ENCODE peak calls at places on chromosome 11, in six cellular contexts. One of them, this sample, is unnamed. For H3K9me3, the result is how much of the 10 kb centered on the place peaks cover.

GRCh38 chr11:111745719-111746504 is 20.3 kb downstream of the PPP2R1B start:
- DNase-seq in vagina: no peak
- DNase-seq in stomach: no peak
- DNase-seq in suprapubic skin: no peak
- DNase-seq in uterus: no peak
- DNase-seq in IMR-90: peak
- DNase-seq in this sample: no peak

GRCh38 chr11:21133722-21134121 is 464.3 kb downstream of the NELL1 start:
- DNase-seq in stomach: no peak
- DNase-seq in IMR-90: no peak
- DNase-seq in vagina: no peak
- DNase-seq in suprapubic skin: no peak
- DNase-seq in uterus: no peak
- DNase-seq in this sample: no peak

GRCh38 chr11:128579790-128580504 is 7.4 kb downstream of the ETS1 start:
- DNase-seq in stomach: no peak
- DNase-seq in uterus: no peak
- DNase-seq in IMR-90: peak
- DNase-seq in suprapubic skin: no peak
- DNase-seq in vagina: no peak
- DNase-seq in this sample: no peak

GRCh38 chr11:94731921-94732601 is 36.1 kb upstream of the AMOTL1 start:
- DNase-seq in uterus: peak
- DNase-seq in suprapubic skin: no peak
- DNase-seq in IMR-90: peak
- DNase-seq in vagina: no peak
- DNase-seq in stomach: no peak
- DNase-seq in this sample: no peak

GRCh38 chr11:14386895-14387480 is 28.0 kb upstream of the RRAS2 start:
- DNase-seq in stomach: no peak
- DNase-seq in suprapubic skin: no peak
- DNase-seq in vagina: no peak
- DNase-seq in uterus: no peak
- DNase-seq in IMR-90: peak
- DNase-seq in this sample: no peak

GRCh38 chr11:538431-539051 is 1.2 kb downstream of the LRRC56 start:
- DNase-seq in vagina: no peak
- DNase-seq in IMR-90: no peak
- DNase-seq in uterus: no peak
- DNase-seq in suprapubic skin: peak
- DNase-seq in stomach: no peak
- DNase-seq in this sample: peak

GRCh38 chr11:6248248-6248647 is 9.4 kb downstream of the CNGA4 start:
- DNase-seq in stomach: no peak
- DNase-seq in uterus: no peak
- DNase-seq in vagina: no peak
- DNase-seq in IMR-90: peak
- DNase-seq in suprapubic skin: no peak
- DNase-seq in this sample: no peak

GRCh38 chr11:79400717-79401330 is 40.0 kb downstream of the TENM4 start:
- DNase-seq in IMR-90: peak
- DNase-seq in vagina: no peak
- DNase-seq in uterus: no peak
- DNase-seq in suprapubic skin: no peak
- DNase-seq in stomach: peak
- DNase-seq in this sample: no peak

GRCh38 chr11:68099474-68100405 is 21.4 kb downstream of the CHKA start:
- DNase-seq in suprapubic skin: no peak
- DNase-seq in uterus: no peak
- DNase-seq in stomach: peak
- DNase-seq in vagina: no peak
- DNase-seq in IMR-90: no peak
- DNase-seq in this sample: peak

GRCh38 chr11:123841189-123841588 is 35.0 kb upstream of the OR6M1 start:
- DNase-seq in IMR-90: no peak
- DNase-seq in stomach: no peak
- DNase-seq in vagina: no peak
- DNase-seq in suprapubic skin: no peak
- DNase-seq in uterus: no peak
- DNase-seq in this sample: no peak

GRCh38 chr11:12806113-12806512 is 131.9 kb downstream of the TEAD1 start:
- DNase-seq in stomach: no peak
- DNase-seq in vagina: no peak
- DNase-seq in uterus: no peak
- DNase-seq in IMR-90: peak
- DNase-seq in suprapubic skin: no peak
- DNase-seq in this sample: no peak

GRCh38 chr11:36012410-36012809 is 68.5 kb downstream of the LDLRAD3 start:
- DNase-seq in IMR-90: peak
- DNase-seq in suprapubic skin: no peak
- DNase-seq in vagina: no peak
- DNase-seq in stomach: no peak
- DNase-seq in uterus: no peak
- DNase-seq in this sample: no peak

GRCh38 chr11:17171916-17172315 is 35.9 kb downstream of the PIK3C2A start:
- DNase-seq in IMR-90: peak
- DNase-seq in vagina: no peak
- DNase-seq in stomach: no peak
- DNase-seq in suprapubic skin: no peak
- DNase-seq in uterus: no peak
- DNase-seq in this sample: no peak

GRCh38 chr11:133732109-133732508 is 113.2 kb downstream of the SPATA19 start:
- DNase-seq in IMR-90: no peak
- DNase-seq in uterus: no peak
- DNase-seq in vagina: no peak
- DNase-seq in stomach: no peak
- DNase-seq in suprapubic skin: no peak
- DNase-seq in this sample: no peak

GRCh38 chr11:31509017-31509411 is 408 bp downstream of the IMMP1L start:
- DNase-seq in stomach: no peak
- DNase-seq in uterus: no peak
- DNase-seq in vagina: no peak
- DNase-seq in suprapubic skin: no peak
- DNase-seq in IMR-90: no peak
- DNase-seq in this sample: no peak

GRCh38 chr11:31512117-31512516 is 2.5 kb downstream of the ELP4 start:
- DNase-seq in IMR-90: no peak
- DNase-seq in stomach: no peak
- DNase-seq in suprapubic skin: no peak
- DNase-seq in uterus: no peak
- DNase-seq in vagina: no peak
- DNase-seq in this sample: no peak

GRCh38 chr11:31509412-31510345 is at the start of the genes ELP4 and IMMP1L:
- DNase-seq in IMR-90: peak
- DNase-seq in suprapubic skin: peak
- DNase-seq in stomach: peak
- DNase-seq in uterus: peak
- DNase-seq in vagina: peak
- DNase-seq in this sample: peak
- TF ChIP-seq POLR2A in IMR-90: peak
- TF ChIP-seq POLR2A in suprapubic skin: peak
- TF ChIP-seq POLR2A in stomach: peak
- TF ChIP-seq POLR2A in uterus: peak
- TF ChIP-seq POLR2A in vagina: no peak
- TF ChIP-seq POLR2A in this sample: peak

GRCh38 chr11:66365711-66366619 is 5.6 kb downstream of the SLC29A2 start:
- DNase-seq in uterus: no peak
- DNase-seq in stomach: no peak
- DNase-seq in IMR-90: no peak
- DNase-seq in suprapubic skin: no peak
- DNase-seq in vagina: no peak
- DNase-seq in this sample: no peak

GRCh38 chr11:66363805-66364535 is 7.6 kb downstream of the SLC29A2 start:
- DNase-seq in stomach: peak
- DNase-seq in uterus: no peak
- DNase-seq in suprapubic skin: no peak
- DNase-seq in IMR-90: no peak
- DNase-seq in vagina: no peak
- DNase-seq in this sample: no peak

GRCh38 chr11:66366844-66367477 is 4.6 kb downstream of the SLC29A2 start:
- DNase-seq in stomach: no peak
- DNase-seq in vagina: no peak
- DNase-seq in suprapubic skin: no peak
- DNase-seq in IMR-90: no peak
- DNase-seq in uterus: no peak
- DNase-seq in this sample: no peak

GRCh38 chr11:66363187-66363601 is 8.4 kb downstream of the SLC29A2 start:
- DNase-seq in suprapubic skin: no peak
- DNase-seq in stomach: peak
- DNase-seq in IMR-90: no peak
- DNase-seq in uterus: no peak
- DNase-seq in vagina: no peak
- DNase-seq in this sample: no peak

DNA sequence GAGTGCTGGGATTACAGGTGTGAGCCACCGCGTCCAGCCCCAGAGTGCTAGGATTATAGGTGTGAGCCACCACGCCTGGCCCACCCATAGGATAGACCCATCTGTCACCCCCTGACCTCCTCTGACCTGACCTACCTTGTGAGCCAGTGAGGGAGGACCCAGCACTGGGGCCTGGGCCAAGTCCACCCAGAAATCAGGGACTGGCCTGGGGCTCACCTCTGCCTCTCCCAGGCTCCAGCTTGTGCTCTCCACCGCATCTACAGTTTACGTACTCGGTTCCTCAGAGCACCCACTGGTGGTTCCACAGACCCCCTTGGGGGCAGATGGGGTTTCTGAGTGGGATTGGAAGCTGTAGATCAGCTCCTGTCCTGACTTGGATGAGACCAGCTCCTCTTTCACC is 6.4 kb downstream of the SLC29A2 start:
- DNase-seq in stomach: no peak
- DNase-seq in vagina: no peak
- DNase-seq in IMR-90: no peak
- DNase-seq in suprapubic skin: no peak
- DNase-seq in uterus: no peak
- DNase-seq in this sample: no peak
- TF ChIP-seq CTCF in stomach: no peak
- TF ChIP-seq CTCF in vagina: no peak
- TF ChIP-seq CTCF in IMR-90: no peak
- TF ChIP-seq CTCF in suprapubic skin: no peak
- TF ChIP-seq CTCF in uterus: no peak
- TF ChIP-seq CTCF in this sample: no peak

DNA sequence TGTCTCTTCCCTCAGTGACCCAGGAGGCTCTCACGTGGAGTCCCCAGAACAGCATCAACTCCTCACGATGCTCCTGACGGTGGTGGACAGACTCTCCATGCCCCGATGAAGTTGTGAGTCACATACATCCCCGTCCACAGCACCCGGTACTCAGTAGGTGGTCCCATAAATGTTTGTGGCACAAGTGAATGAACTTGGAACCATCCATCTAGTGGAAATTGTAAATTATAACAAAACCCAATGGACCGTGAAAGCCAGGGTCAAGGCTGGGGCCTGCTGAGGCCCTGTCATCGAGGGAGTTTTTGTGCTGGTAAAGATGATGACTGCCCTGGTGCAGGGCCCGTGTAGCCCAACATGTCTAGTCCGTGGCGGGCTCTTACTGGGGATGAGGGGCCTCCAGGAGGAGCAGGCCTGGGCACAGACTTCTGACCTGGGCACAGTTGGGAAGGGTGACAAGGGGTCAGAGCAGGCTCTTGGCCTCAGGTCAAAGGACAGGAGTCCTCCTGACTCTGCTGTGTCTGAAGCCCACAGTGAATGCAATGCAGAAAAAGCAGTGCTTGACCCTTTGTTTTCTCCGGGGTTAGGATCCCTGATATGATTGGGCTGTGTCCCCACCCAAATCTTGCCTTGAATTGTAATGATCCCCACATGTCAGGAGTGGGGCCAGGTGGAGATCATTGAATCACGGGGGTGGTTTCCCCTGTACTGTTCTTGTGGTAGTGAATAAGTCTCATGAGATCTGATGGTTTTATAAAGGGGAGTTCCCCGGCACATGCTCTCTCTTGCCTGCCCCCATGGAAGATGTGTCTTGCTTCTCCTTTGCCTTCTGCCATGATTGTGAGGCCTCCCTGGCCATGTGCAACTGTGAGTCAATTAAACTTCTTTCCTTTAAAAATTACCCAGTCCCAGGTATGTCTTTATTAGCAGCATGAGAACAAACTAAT is 20.0 kb upstream of the SMIM38 start:
- DNase-seq in stomach: no peak
- DNase-seq in suprapubic skin: no peak
- DNase-seq in uterus: no peak
- DNase-seq in vagina: no peak
- DNase-seq in IMR-90: no peak
- DNase-seq in this sample: no peak
- H3K9me3 ChIP-seq in stomach: under half
- H3K9me3 ChIP-seq in suprapubic skin: under half
- H3K9me3 ChIP-seq in uterus: under half
- H3K9me3 ChIP-seq in vagina: under half
- H3K9me3 ChIP-seq in IMR-90: under half
- H3K9me3 ChIP-seq in this sample: under half

DNA sequence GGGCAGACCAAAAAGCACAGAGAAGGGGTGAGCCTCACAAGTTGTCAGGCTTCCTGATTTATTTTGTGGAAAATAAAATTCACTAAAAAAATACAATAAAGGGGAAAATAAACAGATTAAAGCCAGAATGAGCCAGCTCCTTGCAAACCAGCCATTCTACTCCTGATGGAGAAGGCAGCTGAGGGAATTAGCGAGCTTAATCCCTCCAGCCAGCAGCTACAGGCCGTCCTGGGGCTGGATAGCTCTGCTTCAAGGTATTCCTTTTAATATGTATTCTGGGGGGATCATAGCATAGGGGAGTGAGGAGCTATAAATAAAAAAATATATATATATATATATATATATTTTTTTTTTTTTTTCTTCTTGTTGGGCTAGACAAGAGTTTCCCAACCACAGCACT is 165.4 kb upstream of the NTM start:
- DNase-seq in suprapubic skin: no peak
- DNase-seq in vagina: no peak
- DNase-seq in IMR-90: no peak
- DNase-seq in uterus: no peak
- DNase-seq in stomach: no peak
- DNase-seq in this sample: no peak
- TF ChIP-seq POLR2A in suprapubic skin: no peak
- TF ChIP-seq POLR2A in vagina: no peak
- TF ChIP-seq POLR2A in IMR-90: no peak
- TF ChIP-seq POLR2A in uterus: no peak
- TF ChIP-seq POLR2A in stomach: no peak
- TF ChIP-seq POLR2A in this sample: no peak

DNA sequence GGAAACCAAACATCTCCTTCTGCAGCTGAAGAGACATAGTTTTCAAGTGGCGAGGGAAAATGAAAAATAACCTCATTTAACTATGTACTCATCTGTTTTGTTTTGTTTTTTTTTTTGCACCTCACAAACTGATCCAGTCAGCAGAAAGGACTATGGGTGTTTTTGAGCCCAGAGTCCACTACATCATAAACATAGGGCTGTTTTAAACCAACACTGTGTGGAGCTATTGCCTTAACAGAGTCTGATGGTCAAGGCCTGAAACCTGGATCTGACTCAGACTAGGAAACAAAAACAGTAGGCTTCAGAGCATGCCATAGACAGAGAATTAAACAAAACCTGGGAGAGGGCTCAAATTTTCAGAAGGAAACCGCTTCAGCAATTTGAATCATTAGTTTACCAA is 99.3 kb upstream of the FSHB start:
- DNase-seq in stomach: no peak
- DNase-seq in uterus: no peak
- DNase-seq in suprapubic skin: no peak
- DNase-seq in IMR-90: no peak
- DNase-seq in vagina: no peak
- DNase-seq in this sample: no peak
- TF ChIP-seq CTCF in stomach: peak
- TF ChIP-seq CTCF in uterus: no peak
- TF ChIP-seq CTCF in suprapubic skin: no peak
- TF ChIP-seq CTCF in IMR-90: no peak
- TF ChIP-seq CTCF in vagina: no peak
- TF ChIP-seq CTCF in this sample: no peak

GRCh38 chr11:100403817-100404216 is 283.3 kb upstream of the ARHGAP42 start:
- DNase-seq in vagina: no peak
- DNase-seq in IMR-90: peak
- DNase-seq in uterus: no peak
- DNase-seq in suprapubic skin: no peak
- DNase-seq in stomach: no peak
- DNase-seq in this sample: no peak
- H3K9me3 ChIP-seq in vagina: under half
- H3K9me3 ChIP-seq in IMR-90: under half
- H3K9me3 ChIP-seq in uterus: under half
- H3K9me3 ChIP-seq in suprapubic skin: under half
- H3K9me3 ChIP-seq in stomach: under half
- H3K9me3 ChIP-seq in this sample: under half